ENCODE peak calls at places on chromosomes 7 and 10, in ten cellular contexts. V is foreskin keratinocyte, A is gastrocnemius medialis, S is kidney tubule cell, D is NCI-H1417, N is left cardiac atrium, K is Daoy, X is HFF-Myc, Q is NCI-H2081, I is Ammon's horn. J is an unnamed sample.

GRCh38 chr10:26215923-26216576 is 524 bp upstream of the GAD2 start:
- DNase-seq in Q (peak), S (peak), V (no peak), A (no peak), N (peak), X (no peak), D (peak), K (peak), I (no peak), J (no peak)

GRCh38 chr10:129486805-129487204 is 19.8 kb downstream of the MGMT start:
- DNase-seq in Q (no peak), S (no peak), D (no peak), I (no peak), N (no peak), A (no peak), V (no peak), K (no peak), X (no peak), J (no peak)

GRCh38 chr7:94823952-94824351 is 83.4 kb upstream of the PPP1R9A start:
- DNase-seq in D (no peak), V (peak), S (peak), I (no peak), K (peak), N (no peak), Q (no peak), A (no peak), X (peak), J (peak)

GRCh38 chr7:69414555-69414954 is 183.7 kb upstream of the AUTS2 start:
- DNase-seq in N (no peak), I (no peak), Q (no peak), K (no peak), V (no peak), S (no peak), X (no peak), D (no peak), A (no peak), J (no peak)

GRCh38 chr7:19122018-19122588 is 4.7 kb upstream of the TWIST1 start:
- DNase-seq in Q (peak), S (peak), I (peak), N (no peak), K (peak), D (peak), X (no peak), V (peak), A (no peak), J (peak)

GRCh38 chr7:14195896-14196295 is 206.4 kb upstream of the ETV1 start:
- DNase-seq in D (no peak), X (no peak), V (no peak), I (no peak), A (no peak), K (no peak), Q (no peak), S (no peak), N (no peak), J (no peak)

GRCh38 chr10:124262971-124263370 is 155.8 kb downstream of the OAT start:
- DNase-seq in V (no peak), Q (no peak), K (no peak), D (no peak), I (no peak), X (no peak), N (no peak), A (no peak), S (no peak), J (no peak)

GRCh38 chr10:58003945-58004344 is 263.7 kb downstream of the IPMK start:
- DNase-seq in I (no peak), K (no peak), D (no peak), S (no peak), Q (no peak), X (no peak), N (no peak), A (no peak), V (no peak), J (no peak)

GRCh38 chr7:4267326-4268039 is 414.6 kb upstream of the FOXK1 start:
- DNase-seq in V (no peak), N (no peak), Q (no peak), K (peak), I (no peak), A (no peak), S (no peak), X (no peak), D (no peak), J (no peak)